ENCODE peak calls at places on chromosomes 1 and 21, in four cellular contexts. K is K562, L is SK-N-SH, T is WTC11. E is an unnamed sample.

GRCh38 chr1:6965914-6966241 is 180.6 kb downstream of the CAMTA1 start:
- DNase-seq in K (no peak), T (no peak), L (no peak), E (no peak)

GRCh38 chr1:181059435-181059834 is 25.7 kb downstream of the MR1 start:
- DNase-seq in K (no peak), T (no peak), L (no peak), E (no peak)

GRCh38 chr21:44428281-44428942 is 26.9 kb upstream of the LRRC3 start:
- DNase-seq in T (peak), K (peak), L (peak), E (peak)

GRCh38 chr1:173148971-173149370 is 58.2 kb downstream of the TNFSF4 start:
- DNase-seq in L (no peak), T (no peak), K (no peak), E (no peak)

GRCh38 chr1:188027613-188028012 is 1198.9 kb downstream of the PLA2G4A start:
- DNase-seq in L (no peak), T (no peak), K (no peak), E (no peak)

GRCh38 chr21:45726438-45726837 is 82.9 kb downstream of the PCBP3 start:
- DNase-seq in T (no peak), L (peak), K (no peak), E (no peak)

GRCh38 chr1:230919201-230919600 is 50.9 kb upstream of the C1orf198 start:
- DNase-seq in L (no peak), K (no peak), T (no peak), E (no peak)

GRCh38 chr1:116359060-116359830 is 13.8 kb upstream of the ATP1A1 start:
- DNase-seq in L (no peak), K (no peak), T (no peak), E (no peak)

GRCh38 chr21:37958493-37958892 is 42.2 kb upstream of the KCNJ6 start:
- DNase-seq in L (no peak), T (no peak), K (no peak), E (no peak)

GRCh38 chr1:78836736-78837135 is 169.8 kb downstream of the ADGRL4 start:
- DNase-seq in T (no peak), K (no peak), L (no peak), E (no peak)

GRCh38 chr1:230495891-230496385 is 69.8 kb upstream of the PGBD5 start:
- DNase-seq in K (peak), L (no peak), T (no peak), E (no peak)

GRCh38 chr1:167966050-167966449 is 29.2 kb upstream of the MPC2 start:
- DNase-seq in T (no peak), L (no peak), K (no peak), E (no peak)

GRCh38 chr1:211829343-211830054 is 1.1 kb downstream of the LPGAT1 start:
- DNase-seq in T (peak), K (peak), L (peak), E (no peak)

GRCh38 chr1:183180213-183180612 is 5.9 kb upstream of the LAMC2 start:
- DNase-seq in K (no peak), T (no peak), L (peak), E (no peak)

GRCh38 chr1:107141491-107142369 is 891 bp downstream of the NTNG1 start:
- DNase-seq in K (peak), L (peak), T (peak), E (peak)

GRCh38 chr1:214418380-214418779 is 133.0 kb downstream of the PTPN14 start:
- DNase-seq in K (no peak), L (no peak), T (no peak), E (no peak)

GRCh38 chr21:44914176-44914874 is 6.4 kb downstream of the ITGB2 start:
- DNase-seq in L (no peak), K (no peak), T (no peak), E (no peak)

GRCh38 chr1:109906160-109906838 is 4.3 kb upstream of the CSF1 start:
- DNase-seq in T (no peak), K (no peak), L (no peak), E (no peak)

GRCh38 chr21:42089093-42089631 is 18.0 kb downstream of the UMODL1 start:
- DNase-seq in T (no peak), L (no peak), K (no peak), E (no peak)

GRCh38 chr1:68145418-68146126 is 86.8 kb downstream of the WLS start:
- DNase-seq in T (no peak), L (no peak), K (no peak), E (no peak)

GRCh38 chr1:192577145-192578140 is 1.9 kb downstream of the RGS1 start:
- DNase-seq in K (no peak), T (no peak), L (no peak), E (no peak)

GRCh38 chr21:43712268-43712942 is 6.5 kb upstream of the PDXK start:
- DNase-seq in L (no peak), T (no peak), K (no peak), E (no peak)

GRCh38 chr1:45101947-45102346 is 89.9 kb downstream of the UROD start:
- DNase-seq in K (no peak), L (no peak), T (no peak), E (no peak)

GRCh38 chr1:45107782-45108181 is 95.7 kb downstream of the UROD start:
- DNase-seq in T (no peak), L (no peak), K (no peak), E (no peak)

GRCh38 chr1:45097944-45098343 is 85.9 kb downstream of the UROD start:
- DNase-seq in K (no peak), L (no peak), T (no peak), E (no peak)

GRCh38 chr1:45103534-45103933 is 91.5 kb downstream of the UROD start:
- DNase-seq in T (no peak), K (no peak), L (no peak), E (no peak)
- TF ChIP-seq TEAD4 in T (no peak), K (no peak), L (no peak), E (no peak)

GRCh38 chr1:163824006-163824405 is 502.3 kb downstream of the NUF2 start:
- DNase-seq in T (no peak), L (no peak), K (no peak), E (no peak)
- TF ChIP-seq TEAD4 in T (no peak), L (no peak), K (no peak), E (no peak)

DNA sequence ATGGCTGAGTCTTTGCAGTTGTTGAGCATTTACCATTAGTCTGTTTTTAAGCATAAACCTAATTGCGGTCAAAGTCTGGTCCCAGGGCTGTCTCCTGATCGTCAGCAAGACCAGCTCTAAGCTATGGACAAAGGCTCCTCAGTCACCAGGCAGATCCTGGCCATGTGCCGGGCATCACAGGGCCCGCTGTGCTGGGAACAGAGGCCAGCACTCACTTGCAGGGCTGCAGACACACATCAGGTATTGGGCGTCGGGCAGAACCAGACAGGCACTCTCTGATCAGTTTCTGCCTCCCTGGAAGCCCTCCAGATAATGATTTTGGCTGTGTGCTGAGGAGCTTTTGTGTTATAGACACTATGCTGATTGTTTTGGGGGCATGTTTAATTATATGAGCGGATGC is 26.6 kb downstream of the TMEM51 start:
- DNase-seq in L (peak), K (no peak), T (no peak), E (no peak)
- TF ChIP-seq TEAD4 in L (no peak), K (no peak), T (no peak), E (no peak)

GRCh38 chr1:209353097-209353496 is 230.4 kb upstream of the CAMK1G start:
- DNase-seq in T (no peak), L (no peak), K (no peak), E (no peak)

GRCh38 chr1:209354840-209355165 is 228.7 kb upstream of the CAMK1G start:
- DNase-seq in L (no peak), K (no peak), T (no peak), E (no peak)

GRCh38 chr1:209344146-209344545 is 239.4 kb upstream of the CAMK1G start:
- DNase-seq in K (no peak), T (no peak), L (no peak), E (no peak)

GRCh38 chr1:209354111-209354839 is 229.2 kb upstream of the CAMK1G start:
- DNase-seq in K (peak), T (peak), L (peak), E (peak)

DNA sequence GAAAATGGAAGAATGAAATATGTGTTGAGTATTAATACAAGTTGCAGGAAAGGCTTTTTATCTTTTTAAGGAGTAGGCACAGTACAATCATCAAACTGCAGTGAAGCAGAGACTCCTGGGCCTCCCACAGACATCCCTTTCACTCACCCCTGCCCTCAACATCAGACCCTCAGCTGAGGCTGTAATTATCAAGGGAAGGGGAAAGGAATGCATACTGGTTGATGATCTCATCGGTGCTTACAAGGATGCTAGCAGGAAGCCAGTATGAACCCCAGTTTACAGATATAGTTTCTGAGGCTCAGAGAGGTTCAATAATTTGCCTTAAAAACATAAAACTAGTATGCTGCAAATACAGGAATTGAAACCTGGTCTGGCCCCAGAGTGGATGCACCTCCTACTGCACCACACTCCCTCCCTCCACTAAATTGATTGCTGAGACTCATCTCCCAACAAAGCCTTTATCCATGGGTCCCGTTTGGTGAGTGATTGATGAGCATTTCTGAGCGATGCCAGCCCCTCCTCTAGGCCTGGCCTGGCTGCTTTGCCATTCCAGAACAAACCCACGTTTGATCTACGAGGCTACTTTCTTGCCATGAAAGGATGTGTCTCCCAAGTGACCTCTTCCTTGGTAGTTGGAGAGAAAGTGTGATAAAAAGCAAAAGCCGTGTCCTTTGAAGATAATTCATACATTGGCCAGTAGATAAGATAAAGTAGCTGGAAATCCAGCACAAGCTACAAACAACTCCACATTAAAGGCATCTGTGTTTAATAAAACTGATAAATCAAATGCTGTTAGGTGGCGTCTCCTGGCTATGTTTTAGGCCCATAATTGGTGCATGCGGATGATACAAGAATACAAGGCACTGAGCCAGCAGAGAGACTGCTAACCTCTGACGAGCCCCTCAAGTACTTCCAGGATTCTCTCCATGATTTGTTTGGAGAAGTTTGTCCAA is 233.9 kb upstream of the CAMK1G start:
- DNase-seq in L (peak), T (no peak), K (no peak), E (no peak)
- TF ChIP-seq TEAD4 in L (peak), T (no peak), K (no peak), E (no peak)

GRCh38 chr1:41936107-41936506 is 17.4 kb upstream of the HIVEP3 start:
- DNase-seq in T (no peak), L (no peak), K (no peak), E (no peak)
- TF ChIP-seq TEAD4 in T (no peak), L (no peak), K (no peak), E (no peak)

GRCh38 chr1:204733289-204733688 is 47.8 kb upstream of the LRRN2 start:
- DNase-seq in L (no peak), K (no peak), T (no peak), E (no peak)

GRCh38 chr1:204731997-204732396 is 46.5 kb upstream of the LRRN2 start:
- DNase-seq in T (no peak), L (no peak), K (no peak), E (peak)

GRCh38 chr1:204729516-204729915 is 44.0 kb upstream of the LRRN2 start:
- DNase-seq in L (no peak), T (no peak), K (no peak), E (peak)

GRCh38 chr1:204730826-204731459 is 45.4 kb upstream of the LRRN2 start:
- DNase-seq in K (no peak), T (no peak), L (no peak), E (peak)

DNA sequence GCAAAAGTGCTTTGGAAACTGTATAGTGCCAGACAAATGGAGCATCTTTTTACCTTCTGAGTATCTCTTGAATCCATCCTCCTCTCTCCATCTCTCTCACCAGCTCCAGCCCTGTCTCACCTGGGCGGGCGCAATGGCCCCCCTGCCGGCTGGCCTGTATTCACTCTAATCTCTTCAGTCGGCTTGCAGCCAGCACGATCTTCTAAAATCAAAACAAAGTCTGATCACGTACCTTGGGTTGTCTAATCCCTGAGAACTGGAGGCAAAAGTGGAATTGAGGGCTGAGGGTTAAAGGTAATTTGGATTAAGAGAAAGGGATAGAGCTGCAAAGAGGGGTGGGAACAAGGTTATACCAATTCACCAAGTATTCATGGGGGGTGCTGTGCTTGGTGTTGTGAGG is 46.0 kb upstream of the LRRN2 start:
- DNase-seq in K (no peak), T (no peak), L (no peak), E (peak)
- TF ChIP-seq TEAD4 in K (no peak), T (no peak), L (no peak), E (no peak)